ENCODE peak calls at places on chromosomes 12 and 14, in nine cellular contexts. One of them, this sample, is unnamed.

GRCh38 chr12:32115404-32116104 is 8.9 kb downstream of the BICD1 start:
- DNase-seq in HCEC 1CT: peak
- DNase-seq in activated CD4-positive, alpha-beta T cell treated with anti-CD3 and anti-CD28 coated beads, Interleukin-2, amount 50 U/mL, for 24 hours: no peak
- DNase-seq in psoas muscle: peak
- DNase-seq in activated CD4-positive, CD25-positive, alpha-beta regulatory T cell: no peak
- DNase-seq in iPS DF 6.9: no peak
- DNase-seq in pulmonary artery endothelial cell: peak
- DNase-seq in NCI-H1092 treated with DMSO at 0.1 percent for 48 hours: no peak
- DNase-seq in putamen: no peak
- DNase-seq in this sample: no peak

GRCh38 chr12:81170072-81170471 is 92.2 kb downstream of the ACSS3 start:
- DNase-seq in HCEC 1CT: peak
- DNase-seq in activated CD4-positive, alpha-beta T cell treated with anti-CD3 and anti-CD28 coated beads, Interleukin-2, amount 50 U/mL, for 24 hours: no peak
- DNase-seq in psoas muscle: no peak
- DNase-seq in activated CD4-positive, CD25-positive, alpha-beta regulatory T cell: no peak
- DNase-seq in iPS DF 6.9: no peak
- DNase-seq in pulmonary artery endothelial cell: no peak
- DNase-seq in NCI-H1092 treated with DMSO at 0.1 percent for 48 hours: no peak
- DNase-seq in putamen: no peak
- DNase-seq in this sample: no peak

GRCh38 chr12:90896164-90896563 is 58.8 kb downstream of the CCER1 start:
- DNase-seq in HCEC 1CT: peak
- DNase-seq in activated CD4-positive, alpha-beta T cell treated with anti-CD3 and anti-CD28 coated beads, Interleukin-2, amount 50 U/mL, for 24 hours: no peak
- DNase-seq in psoas muscle: no peak
- DNase-seq in activated CD4-positive, CD25-positive, alpha-beta regulatory T cell: no peak
- DNase-seq in iPS DF 6.9: no peak
- DNase-seq in pulmonary artery endothelial cell: no peak
- DNase-seq in NCI-H1092 treated with DMSO at 0.1 percent for 48 hours: no peak
- DNase-seq in putamen: no peak
- DNase-seq in this sample: no peak

GRCh38 chr12:82510386-82510785 is 152.1 kb downstream of the METTL25 start:
- DNase-seq in HCEC 1CT: no peak
- DNase-seq in activated CD4-positive, alpha-beta T cell treated with anti-CD3 and anti-CD28 coated beads, Interleukin-2, amount 50 U/mL, for 24 hours: no peak
- DNase-seq in psoas muscle: no peak
- DNase-seq in activated CD4-positive, CD25-positive, alpha-beta regulatory T cell: no peak
- DNase-seq in iPS DF 6.9: no peak
- DNase-seq in pulmonary artery endothelial cell: no peak
- DNase-seq in NCI-H1092 treated with DMSO at 0.1 percent for 48 hours: no peak
- DNase-seq in putamen: no peak
- DNase-seq in this sample: no peak

GRCh38 chr14:36767603-36768281 is 106.1 kb downstream of the PAX9 start:
- DNase-seq in HCEC 1CT: peak
- DNase-seq in activated CD4-positive, alpha-beta T cell treated with anti-CD3 and anti-CD28 coated beads, Interleukin-2, amount 50 U/mL, for 24 hours: no peak
- DNase-seq in psoas muscle: no peak
- DNase-seq in activated CD4-positive, CD25-positive, alpha-beta regulatory T cell: no peak
- DNase-seq in iPS DF 6.9: no peak
- DNase-seq in pulmonary artery endothelial cell: no peak
- DNase-seq in NCI-H1092 treated with DMSO at 0.1 percent for 48 hours: peak
- DNase-seq in putamen: no peak
- DNase-seq in this sample: no peak

GRCh38 chr12:97967831-97968230 is 505.2 kb downstream of the RMST start:
- DNase-seq in HCEC 1CT: no peak
- DNase-seq in activated CD4-positive, alpha-beta T cell treated with anti-CD3 and anti-CD28 coated beads, Interleukin-2, amount 50 U/mL, for 24 hours: no peak
- DNase-seq in psoas muscle: no peak
- DNase-seq in activated CD4-positive, CD25-positive, alpha-beta regulatory T cell: no peak
- DNase-seq in iPS DF 6.9: no peak
- DNase-seq in pulmonary artery endothelial cell: no peak
- DNase-seq in NCI-H1092 treated with DMSO at 0.1 percent for 48 hours: peak
- DNase-seq in putamen: no peak
- DNase-seq in this sample: no peak

GRCh38 chr14:62029569-62029924 is 267.3 kb downstream of the SNAPC1 start:
- DNase-seq in HCEC 1CT: no peak
- DNase-seq in activated CD4-positive, alpha-beta T cell treated with anti-CD3 and anti-CD28 coated beads, Interleukin-2, amount 50 U/mL, for 24 hours: no peak
- DNase-seq in psoas muscle: no peak
- DNase-seq in activated CD4-positive, CD25-positive, alpha-beta regulatory T cell: no peak
- DNase-seq in iPS DF 6.9: no peak
- DNase-seq in pulmonary artery endothelial cell: no peak
- DNase-seq in NCI-H1092 treated with DMSO at 0.1 percent for 48 hours: no peak
- DNase-seq in putamen: no peak
- DNase-seq in this sample: no peak

GRCh38 chr14:95061317-95062093 is 95.8 kb downstream of the DICER1 start:
- DNase-seq in HCEC 1CT: no peak
- DNase-seq in activated CD4-positive, alpha-beta T cell treated with anti-CD3 and anti-CD28 coated beads, Interleukin-2, amount 50 U/mL, for 24 hours: no peak
- DNase-seq in psoas muscle: no peak
- DNase-seq in activated CD4-positive, CD25-positive, alpha-beta regulatory T cell: no peak
- DNase-seq in iPS DF 6.9: no peak
- DNase-seq in pulmonary artery endothelial cell: no peak
- DNase-seq in NCI-H1092 treated with DMSO at 0.1 percent for 48 hours: no peak
- DNase-seq in putamen: no peak
- DNase-seq in this sample: no peak

GRCh38 chr12:2551097-2551496 is 243.7 kb upstream of the FKBP4 start:
- DNase-seq in HCEC 1CT: no peak
- DNase-seq in activated CD4-positive, alpha-beta T cell treated with anti-CD3 and anti-CD28 coated beads, Interleukin-2, amount 50 U/mL, for 24 hours: no peak
- DNase-seq in psoas muscle: no peak
- DNase-seq in activated CD4-positive, CD25-positive, alpha-beta regulatory T cell: no peak
- DNase-seq in iPS DF 6.9: no peak
- DNase-seq in pulmonary artery endothelial cell: no peak
- DNase-seq in NCI-H1092 treated with DMSO at 0.1 percent for 48 hours: peak
- DNase-seq in putamen: no peak
- DNase-seq in this sample: no peak

GRCh38 chr12:110995016-110995415 is 74.6 kb upstream of the MYL2 start:
- DNase-seq in HCEC 1CT: no peak
- DNase-seq in activated CD4-positive, alpha-beta T cell treated with anti-CD3 and anti-CD28 coated beads, Interleukin-2, amount 50 U/mL, for 24 hours: no peak
- DNase-seq in psoas muscle: no peak
- DNase-seq in activated CD4-positive, CD25-positive, alpha-beta regulatory T cell: no peak
- DNase-seq in iPS DF 6.9: no peak
- DNase-seq in pulmonary artery endothelial cell: no peak
- DNase-seq in NCI-H1092 treated with DMSO at 0.1 percent for 48 hours: no peak
- DNase-seq in putamen: no peak
- DNase-seq in this sample: no peak

GRCh38 chr12:45286621-45287020 is 70.7 kb downstream of the ANO6 start:
- DNase-seq in HCEC 1CT: no peak
- DNase-seq in activated CD4-positive, alpha-beta T cell treated with anti-CD3 and anti-CD28 coated beads, Interleukin-2, amount 50 U/mL, for 24 hours: no peak
- DNase-seq in psoas muscle: no peak
- DNase-seq in activated CD4-positive, CD25-positive, alpha-beta regulatory T cell: no peak
- DNase-seq in iPS DF 6.9: no peak
- DNase-seq in pulmonary artery endothelial cell: no peak
- DNase-seq in NCI-H1092 treated with DMSO at 0.1 percent for 48 hours: no peak
- DNase-seq in putamen: no peak
- DNase-seq in this sample: no peak

GRCh38 chr14:95953111-95953724 is 76.6 kb downstream of the TUNAR start:
- DNase-seq in HCEC 1CT: no peak
- DNase-seq in activated CD4-positive, alpha-beta T cell treated with anti-CD3 and anti-CD28 coated beads, Interleukin-2, amount 50 U/mL, for 24 hours: no peak
- DNase-seq in psoas muscle: no peak
- DNase-seq in activated CD4-positive, CD25-positive, alpha-beta regulatory T cell: no peak
- DNase-seq in iPS DF 6.9: no peak
- DNase-seq in pulmonary artery endothelial cell: no peak
- DNase-seq in NCI-H1092 treated with DMSO at 0.1 percent for 48 hours: no peak
- DNase-seq in putamen: no peak
- DNase-seq in this sample: no peak

GRCh38 chr12:93115646-93116045 is 186.6 kb upstream of the EEA1 start:
- DNase-seq in HCEC 1CT: no peak
- DNase-seq in activated CD4-positive, alpha-beta T cell treated with anti-CD3 and anti-CD28 coated beads, Interleukin-2, amount 50 U/mL, for 24 hours: no peak
- DNase-seq in psoas muscle: no peak
- DNase-seq in activated CD4-positive, CD25-positive, alpha-beta regulatory T cell: no peak
- DNase-seq in iPS DF 6.9: no peak
- DNase-seq in pulmonary artery endothelial cell: no peak
- DNase-seq in NCI-H1092 treated with DMSO at 0.1 percent for 48 hours: no peak
- DNase-seq in putamen: no peak
- DNase-seq in this sample: no peak

GRCh38 chr12:59929091-59929490 is 333.3 kb downstream of the SLC16A7 start:
- DNase-seq in HCEC 1CT: peak
- DNase-seq in activated CD4-positive, alpha-beta T cell treated with anti-CD3 and anti-CD28 coated beads, Interleukin-2, amount 50 U/mL, for 24 hours: no peak
- DNase-seq in psoas muscle: no peak
- DNase-seq in activated CD4-positive, CD25-positive, alpha-beta regulatory T cell: no peak
- DNase-seq in iPS DF 6.9: no peak
- DNase-seq in pulmonary artery endothelial cell: no peak
- DNase-seq in NCI-H1092 treated with DMSO at 0.1 percent for 48 hours: no peak
- DNase-seq in putamen: no peak
- DNase-seq in this sample: no peak

GRCh38 chr12:76259660-76260389 is 88.4 kb downstream of the BBS10 start:
- DNase-seq in HCEC 1CT: peak
- DNase-seq in activated CD4-positive, alpha-beta T cell treated with anti-CD3 and anti-CD28 coated beads, Interleukin-2, amount 50 U/mL, for 24 hours: no peak
- DNase-seq in psoas muscle: no peak
- DNase-seq in activated CD4-positive, CD25-positive, alpha-beta regulatory T cell: no peak
- DNase-seq in iPS DF 6.9: no peak
- DNase-seq in pulmonary artery endothelial cell: peak
- DNase-seq in NCI-H1092 treated with DMSO at 0.1 percent for 48 hours: no peak
- DNase-seq in putamen: no peak
- DNase-seq in this sample: no peak

GRCh38 chr12:63042646-63043045 is 107.7 kb upstream of the PPM1H start:
- DNase-seq in HCEC 1CT: no peak
- DNase-seq in activated CD4-positive, alpha-beta T cell treated with anti-CD3 and anti-CD28 coated beads, Interleukin-2, amount 50 U/mL, for 24 hours: no peak
- DNase-seq in psoas muscle: no peak
- DNase-seq in activated CD4-positive, CD25-positive, alpha-beta regulatory T cell: no peak
- DNase-seq in iPS DF 6.9: no peak
- DNase-seq in pulmonary artery endothelial cell: peak
- DNase-seq in NCI-H1092 treated with DMSO at 0.1 percent for 48 hours: no peak
- DNase-seq in putamen: no peak
- DNase-seq in this sample: no peak

GRCh38 chr14:52068741-52069616 is at the start of gene NID2:
- DNase-seq in HCEC 1CT: peak
- DNase-seq in activated CD4-positive, alpha-beta T cell treated with anti-CD3 and anti-CD28 coated beads, Interleukin-2, amount 50 U/mL, for 24 hours: peak
- DNase-seq in psoas muscle: peak
- DNase-seq in activated CD4-positive, CD25-positive, alpha-beta regulatory T cell: no peak
- DNase-seq in iPS DF 6.9: peak
- DNase-seq in pulmonary artery endothelial cell: no peak
- DNase-seq in NCI-H1092 treated with DMSO at 0.1 percent for 48 hours: peak
- DNase-seq in putamen: peak
- DNase-seq in this sample: peak

GRCh38 chr12:40697566-40698257 is 5.5 kb downstream of the CNTN1 start:
- DNase-seq in HCEC 1CT: peak
- DNase-seq in activated CD4-positive, alpha-beta T cell treated with anti-CD3 and anti-CD28 coated beads, Interleukin-2, amount 50 U/mL, for 24 hours: no peak
- DNase-seq in psoas muscle: no peak
- DNase-seq in activated CD4-positive, CD25-positive, alpha-beta regulatory T cell: no peak
- DNase-seq in iPS DF 6.9: no peak
- DNase-seq in pulmonary artery endothelial cell: no peak
- DNase-seq in NCI-H1092 treated with DMSO at 0.1 percent for 48 hours: no peak
- DNase-seq in putamen: no peak
- DNase-seq in this sample: no peak

GRCh38 chr12:991350-992278 is 591 bp downstream of the ERC1 start:
- DNase-seq in HCEC 1CT: no peak
- DNase-seq in activated CD4-positive, alpha-beta T cell treated with anti-CD3 and anti-CD28 coated beads, Interleukin-2, amount 50 U/mL, for 24 hours: no peak
- DNase-seq in psoas muscle: no peak
- DNase-seq in activated CD4-positive, CD25-positive, alpha-beta regulatory T cell: no peak
- DNase-seq in iPS DF 6.9: no peak
- DNase-seq in pulmonary artery endothelial cell: no peak
- DNase-seq in NCI-H1092 treated with DMSO at 0.1 percent for 48 hours: peak
- DNase-seq in putamen: peak
- DNase-seq in this sample: no peak

GRCh38 chr14:94517248-94517640 is 8.0 kb upstream of the SERPINA12 start:
- DNase-seq in HCEC 1CT: no peak
- DNase-seq in activated CD4-positive, alpha-beta T cell treated with anti-CD3 and anti-CD28 coated beads, Interleukin-2, amount 50 U/mL, for 24 hours: no peak
- DNase-seq in psoas muscle: no peak
- DNase-seq in activated CD4-positive, CD25-positive, alpha-beta regulatory T cell: no peak
- DNase-seq in iPS DF 6.9: no peak
- DNase-seq in pulmonary artery endothelial cell: no peak
- DNase-seq in NCI-H1092 treated with DMSO at 0.1 percent for 48 hours: no peak
- DNase-seq in putamen: no peak
- DNase-seq in this sample: no peak

GRCh38 chr12:42809226-42809625 is 219.7 kb upstream of the PRICKLE1 start:
- DNase-seq in HCEC 1CT: peak
- DNase-seq in activated CD4-positive, alpha-beta T cell treated with anti-CD3 and anti-CD28 coated beads, Interleukin-2, amount 50 U/mL, for 24 hours: no peak
- DNase-seq in psoas muscle: no peak
- DNase-seq in activated CD4-positive, CD25-positive, alpha-beta regulatory T cell: no peak
- DNase-seq in iPS DF 6.9: no peak
- DNase-seq in pulmonary artery endothelial cell: no peak
- DNase-seq in NCI-H1092 treated with DMSO at 0.1 percent for 48 hours: no peak
- DNase-seq in putamen: no peak
- DNase-seq in this sample: no peak

GRCh38 chr12:68564166-68564565 is 46.5 kb upstream of the RAP1B start:
- DNase-seq in HCEC 1CT: no peak
- DNase-seq in activated CD4-positive, alpha-beta T cell treated with anti-CD3 and anti-CD28 coated beads, Interleukin-2, amount 50 U/mL, for 24 hours: no peak
- DNase-seq in psoas muscle: no peak
- DNase-seq in activated CD4-positive, CD25-positive, alpha-beta regulatory T cell: no peak
- DNase-seq in iPS DF 6.9: no peak
- DNase-seq in pulmonary artery endothelial cell: no peak
- DNase-seq in NCI-H1092 treated with DMSO at 0.1 percent for 48 hours: no peak
- DNase-seq in putamen: no peak
- DNase-seq in this sample: no peak

GRCh38 chr14:103846569-103847438 is 571 bp downstream of the PPP1R13B start:
- DNase-seq in HCEC 1CT: peak
- DNase-seq in activated CD4-positive, alpha-beta T cell treated with anti-CD3 and anti-CD28 coated beads, Interleukin-2, amount 50 U/mL, for 24 hours: no peak
- DNase-seq in psoas muscle: peak
- DNase-seq in activated CD4-positive, CD25-positive, alpha-beta regulatory T cell: no peak
- DNase-seq in iPS DF 6.9: no peak
- DNase-seq in pulmonary artery endothelial cell: no peak
- DNase-seq in NCI-H1092 treated with DMSO at 0.1 percent for 48 hours: peak
- DNase-seq in putamen: peak
- DNase-seq in this sample: no peak

GRCh38 chr14:72892103-72892878 is 1.6 kb downstream of the DPF3 start:
- DNase-seq in HCEC 1CT: peak
- DNase-seq in activated CD4-positive, alpha-beta T cell treated with anti-CD3 and anti-CD28 coated beads, Interleukin-2, amount 50 U/mL, for 24 hours: peak
- DNase-seq in psoas muscle: no peak
- DNase-seq in activated CD4-positive, CD25-positive, alpha-beta regulatory T cell: no peak
- DNase-seq in iPS DF 6.9: no peak
- DNase-seq in pulmonary artery endothelial cell: no peak
- DNase-seq in NCI-H1092 treated with DMSO at 0.1 percent for 48 hours: no peak
- DNase-seq in putamen: no peak
- DNase-seq in this sample: no peak

GRCh38 chr14:103073876-103074698 is 9.9 kb upstream of the LBHD2 start:
- DNase-seq in HCEC 1CT: no peak
- DNase-seq in activated CD4-positive, alpha-beta T cell treated with anti-CD3 and anti-CD28 coated beads, Interleukin-2, amount 50 U/mL, for 24 hours: no peak
- DNase-seq in psoas muscle: no peak
- DNase-seq in activated CD4-positive, CD25-positive, alpha-beta regulatory T cell: no peak
- DNase-seq in iPS DF 6.9: no peak
- DNase-seq in pulmonary artery endothelial cell: no peak
- DNase-seq in NCI-H1092 treated with DMSO at 0.1 percent for 48 hours: no peak
- DNase-seq in putamen: no peak
- DNase-seq in this sample: no peak

GRCh38 chr14:25050494-25051170 is 685 bp upstream of the STXBP6 start:
- DNase-seq in HCEC 1CT: peak
- DNase-seq in activated CD4-positive, alpha-beta T cell treated with anti-CD3 and anti-CD28 coated beads, Interleukin-2, amount 50 U/mL, for 24 hours: no peak
- DNase-seq in psoas muscle: no peak
- DNase-seq in activated CD4-positive, CD25-positive, alpha-beta regulatory T cell: no peak
- DNase-seq in iPS DF 6.9: no peak
- DNase-seq in pulmonary artery endothelial cell: no peak
- DNase-seq in NCI-H1092 treated with DMSO at 0.1 percent for 48 hours: no peak
- DNase-seq in putamen: peak
- DNase-seq in this sample: peak

GRCh38 chr12:118377005-118377890 is 893 bp downstream of the SUDS3 start:
- DNase-seq in HCEC 1CT: no peak
- DNase-seq in activated CD4-positive, alpha-beta T cell treated with anti-CD3 and anti-CD28 coated beads, Interleukin-2, amount 50 U/mL, for 24 hours: no peak
- DNase-seq in psoas muscle: no peak
- DNase-seq in activated CD4-positive, CD25-positive, alpha-beta regulatory T cell: no peak
- DNase-seq in iPS DF 6.9: no peak
- DNase-seq in pulmonary artery endothelial cell: no peak
- DNase-seq in NCI-H1092 treated with DMSO at 0.1 percent for 48 hours: no peak
- DNase-seq in putamen: no peak
- DNase-seq in this sample: no peak